ENCODE peak calls at places on chromosome 6, in four cellular contexts. R, Z, U and O are unnamed samples.

GRCh38 chr6:125636671-125637070 is 112.8 kb upstream of the HEY2 start:
- DNase-seq in R (no peak), Z (no peak), U (no peak), O (no peak)

GRCh38 chr6:4088684-4089083 is 9.7 kb upstream of the FAM217A start:
- DNase-seq in R (no peak), Z (no peak), U (no peak), O (no peak)

GRCh38 chr6:129402244-129402643 is 307.7 kb downstream of the ARHGAP18 start:
- DNase-seq in R (no peak), Z (no peak), U (no peak), O (no peak)

GRCh38 chr6:107118976-107119375 is 3.7 kb upstream of the BEND3 start:
- DNase-seq in R (no peak), Z (no peak), U (no peak), O (no peak)

GRCh38 chr6:5813625-5814027 is 193.1 kb downstream of the NRN1 start:
- DNase-seq in R (peak), Z (no peak), U (no peak), O (no peak)

GRCh38 chr6:106702046-106702445 is 72.7 kb downstream of the QRSL1 start:
- DNase-seq in R (no peak), Z (no peak), U (no peak), O (no peak)

GRCh38 chr6:44051516-44051915 is 75.7 kb downstream of the MRPL14 start:
- DNase-seq in R (no peak), Z (peak), U (no peak), O (no peak)

GRCh38 chr6:136579800-136580199 is 29.6 kb upstream of the MAP7 start:
- DNase-seq in R (no peak), Z (no peak), U (no peak), O (no peak)

GRCh38 chr6:22106445-22106844 is 190.4 kb downstream of the PRL start:
- DNase-seq in R (no peak), Z (no peak), U (no peak), O (no peak)

GRCh38 chr6:141248056-141248799 is 884.5 kb upstream of the GJE1 start:
- DNase-seq in R (no peak), Z (no peak), U (no peak), O (no peak)

GRCh38 chr6:106579281-106579680 is 50.0 kb downstream of the RTN4IP1 start:
- DNase-seq in R (no peak), Z (peak), U (no peak), O (no peak)

GRCh38 chr6:114520976-114521375 is 178.2 kb upstream of the HS3ST5 start:
- DNase-seq in R (no peak), Z (no peak), U (no peak), O (no peak)

GRCh38 chr6:149235130-149235561 is 82.4 kb upstream of the TAB2 start:
- DNase-seq in R (no peak), Z (peak), U (no peak), O (no peak)

GRCh38 chr6:20845592-20845991 is 311.3 kb downstream of the CDKAL1 start:
- DNase-seq in R (no peak), Z (no peak), U (no peak), O (no peak)

GRCh38 chr6:25601797-25602679 is 50.0 kb upstream of the SCGN start:
- DNase-seq in R (peak), Z (no peak), U (no peak), O (no peak)

GRCh38 chr6:104835782-104836181 is 23.9 kb downstream of the HACE1 start:
- DNase-seq in R (no peak), Z (no peak), U (no peak), O (no peak)